ENCODE peak calls at places on chromosomes 4 and X, in five cellular contexts. K, C, F, X and T are unnamed samples.

GRCh38 chr4:136524039-136524438 is 1008.3 kb downstream of the PCDH18 start:
- ATAC-seq in K (no peak), C (no peak), F (no peak), X (no peak), T (no peak)

GRCh38 chr4:101355767-101356702 is 8.7 kb upstream of the PPP3CA start:
- ATAC-seq in K (peak), C (peak), F (no peak), X (no peak), T (no peak)

GRCh38 chrX:107448625-107449468 is 605 bp upstream of the FRMPD3 start:
- ATAC-seq in K (no peak), C (peak), F (no peak), X (peak), T (no peak)

GRCh38 chrX:3939967-3940610 is 226.6 kb upstream of the PRKX start:
- ATAC-seq in K (no peak), C (no peak), F (no peak), X (no peak), T (no peak)

GRCh38 chrX:13046035-13046851 is 1.8 kb upstream of the FAM9C start:
- ATAC-seq in K (no peak), C (no peak), F (no peak), X (no peak), T (no peak)

GRCh38 chr4:145904413-145905177 is 34.0 kb downstream of the ZNF827 start:
- ATAC-seq in K (peak), C (no peak), F (no peak), X (no peak), T (no peak)

GRCh38 chr4:15875663-15876460 is 62.7 kb downstream of the FGFBP1 start:
- ATAC-seq in K (no peak), C (no peak), F (no peak), X (no peak), T (no peak)

GRCh38 chrX:45527834-45528233 is 327.2 kb upstream of the DIPK2B start:
- ATAC-seq in K (no peak), C (no peak), F (no peak), X (no peak), T (no peak)

GRCh38 chr4:53654300-53654758 is 63.0 kb upstream of the LNX1 start:
- ATAC-seq in K (peak), C (no peak), F (no peak), X (no peak), T (peak)

GRCh38 chrX:149569770-149570169 is 17.5 kb downstream of the MAGEA9B start:
- ATAC-seq in K (no peak), C (no peak), F (no peak), X (peak), T (peak)

GRCh38 chr4:26060286-26060685 is 146.3 kb downstream of the SMIM20 start:
- ATAC-seq in K (no peak), C (no peak), F (no peak), X (no peak), T (no peak)

GRCh38 chrX:118216086-118216485 is 99.5 kb upstream of the KLHL13 start:
- ATAC-seq in K (no peak), C (no peak), F (no peak), X (no peak), T (no peak)

GRCh38 chrX:152988536-152989291 is 5.2 kb downstream of the PNMA5 start:
- ATAC-seq in K (no peak), C (no peak), F (peak), X (peak), T (peak)

GRCh38 chrX:74536142-74537010 is 78.0 kb downstream of the RLIM start:
- ATAC-seq in K (peak), C (peak), F (peak), X (peak), T (peak)

GRCh38 chr4:140622333-140622958 is 53.7 kb upstream of the UCP1 start:
- ATAC-seq in K (no peak), C (peak), F (no peak), X (no peak), T (no peak)

GRCh38 chrX:46959985-46960700 is 47.9 kb downstream of the JADE3 start:
- ATAC-seq in K (no peak), C (no peak), F (no peak), X (no peak), T (no peak)

GRCh38 chr4:41435509-41435908 is 102.4 kb upstream of the LIMCH1 start:
- ATAC-seq in K (no peak), C (no peak), F (no peak), X (no peak), T (no peak)

GRCh38 chr4:152117501-152117900 is 356.7 kb upstream of the GATB start:
- ATAC-seq in K (no peak), C (no peak), F (no peak), X (no peak), T (no peak)

GRCh38 chr4:139368990-139369389 is 66.7 kb upstream of the NDUFC1 start:
- ATAC-seq in K (no peak), C (no peak), F (no peak), X (no peak), T (no peak)

GRCh38 chr4:74412225-74412624 is 32.7 kb upstream of the AREG start:
- ATAC-seq in K (no peak), C (no peak), F (no peak), X (no peak), T (no peak)

GRCh38 chrX:109927663-109928273 is 75.1 kb upstream of the TMEM164 start:
- ATAC-seq in K (peak), C (no peak), F (no peak), X (no peak), T (no peak)

GRCh38 chrX:10327651-10328050 is 170.9 kb downstream of the CLCN4 start:
- ATAC-seq in K (no peak), C (peak), F (no peak), X (no peak), T (no peak)

GRCh38 chr4:63222466-63222865 is 1186.8 kb downstream of the TECRL start:
- ATAC-seq in K (no peak), C (no peak), F (no peak), X (no peak), T (no peak)

GRCh38 chr4:130306566-130306965 is 1210.6 kb downstream of the C4orf33 start:
- ATAC-seq in K (no peak), C (no peak), F (no peak), X (no peak), T (no peak)

GRCh38 chr4:85556293-85556692 is 81.3 kb downstream of the ARHGAP24 start:
- ATAC-seq in K (peak), C (no peak), F (no peak), X (no peak), T (no peak)

GRCh38 chr4:24642941-24643628 is 58.7 kb upstream of the DHX15 start:
- ATAC-seq in K (peak), C (peak), F (no peak), X (no peak), T (no peak)

GRCh38 chr4:105462610-105463009 is 11.3 kb downstream of the PPA2 start:
- ATAC-seq in K (no peak), C (no peak), F (no peak), X (no peak), T (no peak)

GRCh38 chr4:185145572-185145971 is 2.5 kb downstream of the SLC25A4 start:
- ATAC-seq in K (peak), C (no peak), F (no peak), X (no peak), T (no peak)

GRCh38 chrX:29528281-29528680 is 687.1 kb upstream of the MAGEB2 start:
- ATAC-seq in K (no peak), C (no peak), F (no peak), X (no peak), T (no peak)

GRCh38 chr4:729336-730315 is 24.0 kb downstream of the PCGF3 start:
- ATAC-seq in K (no peak), C (no peak), F (no peak), X (no peak), T (no peak)

GRCh38 chr4:83989835-83990234 is 453.9 kb downstream of the GPAT3 start:
- ATAC-seq in K (no peak), C (no peak), F (no peak), X (no peak), T (no peak)

GRCh38 chr4:88583643-88584470 is 8.4 kb upstream of the HERC3 start:
- ATAC-seq in K (peak), C (no peak), F (no peak), X (no peak), T (peak)

GRCh38 chr4:156598138-156598681 is 373.4 kb downstream of the PDGFC start:
- ATAC-seq in K (no peak), C (no peak), F (no peak), X (no peak), T (no peak)

GRCh38 chr4:88017516-88018302 is 10.3 kb downstream of the PKD2 start:
- ATAC-seq in K (peak), C (no peak), F (no peak), X (no peak), T (no peak)

GRCh38 chrX:18620349-18620748 is 51.6 kb downstream of the RS1 start:
- ATAC-seq in K (no peak), C (peak), F (no peak), X (no peak), T (no peak)

GRCh38 chr4:95539056-95539455 is 9.7 kb downstream of the UNC5C start:
- ATAC-seq in K (peak), C (no peak), F (no peak), X (no peak), T (no peak)

GRCh38 chrX:57528670-57529255 is 63.0 kb upstream of the ZXDB start:
- ATAC-seq in K (no peak), C (peak), F (no peak), X (no peak), T (peak)

GRCh38 chrX:38080808-38081207 is 74.5 kb downstream of the SYTL5 start:
- ATAC-seq in K (no peak), C (no peak), F (no peak), X (no peak), T (no peak)

GRCh38 chr4:94446386-94446785 is 5.4 kb upstream of the PDLIM5 start:
- ATAC-seq in K (no peak), C (no peak), F (no peak), X (no peak), T (no peak)

GRCh38 chr4:78250500-78250899 is 193.4 kb downstream of the FRAS1 start:
- ATAC-seq in K (no peak), C (no peak), F (no peak), X (no peak), T (no peak)